ENCODE peak calls at places on chromosomes 12 and 14, in five cellular contexts. A is ovary, D is IMR-90, J is suprapubic skin, I is H54. W is an unnamed sample.

GRCh38 chr14:49982522-49982951 is 89.7 kb downstream of the ARF6 start:
- DNase-seq in A (no peak), D (peak; percentile 96), J (no peak), I (no peak), W (peak; percentile 21)

GRCh38 chr14:104602315-104602932 is 2.1 kb downstream of the TMEM179 start:
- DNase-seq in A (no peak), D (no peak), J (peak; percentile 47), I (no peak), W (no peak)

GRCh38 chr12:123601602-123602489 is at the start of gene DDX55:
- DNase-seq in A (peak; percentile 76), D (peak; percentile 79), J (peak; percentile 88), I (peak; percentile 80), W (peak; percentile 85)

GRCh38 chr14:73753043-73753886 is 39.1 kb upstream of the PNMA1 start:
- DNase-seq in A (no peak), D (no peak), J (peak; percentile 83), I (no peak), W (no peak)

GRCh38 chr12:53380104-53380796 is at the start of gene SP1:
- DNase-seq in A (peak; percentile 98), D (peak; percentile 93), J (peak; percentile 93), I (peak; percentile 78), W (peak; percentile 91)

GRCh38 chr14:104887623-104888488 is 22.8 kb downstream of the CEP170B start:
- DNase-seq in A (peak; percentile 25), D (no peak), J (peak; percentile 62), I (no peak), W (no peak)

GRCh38 chr12:46609281-46609623 is 216.5 kb downstream of the SLC38A4 start:
- DNase-seq in A (no peak), D (no peak), J (no peak), I (no peak), W (no peak)

GRCh38 chr12:21065845-21066244 is 65.1 kb upstream of the SLCO1B1 start:
- DNase-seq in A (no peak), D (no peak), J (no peak), I (no peak), W (no peak)

GRCh38 chr12:124441443-124442190 is 125.8 kb downstream of the NCOR2 start:
- DNase-seq in A (no peak), D (peak; percentile 92), J (no peak), I (peak; percentile 96), W (no peak)

GRCh38 chr14:31949709-31950108 is 127.4 kb upstream of the ARHGAP5 start:
- DNase-seq in A (no peak), D (peak; percentile 48), J (no peak), I (peak; percentile 12), W (no peak)

GRCh38 chr12:23631991-23632390 is 317.5 kb downstream of the SOX5 start:
- DNase-seq in A (no peak), D (peak; percentile 23), J (no peak), I (no peak), W (no peak)

GRCh38 chr14:40445020-40445419 is 1012.8 kb upstream of the FBXO33 start:
- DNase-seq in A (no peak), D (no peak), J (no peak), I (no peak), W (no peak)

GRCh38 chr12:56622535-56622934 is 7.6 kb downstream of the BAZ2A start:
- DNase-seq in A (no peak), D (no peak), J (no peak), I (no peak), W (no peak)

GRCh38 chr12:130764475-130765185 is 48.5 kb upstream of the RIMBP2 start:
- DNase-seq in A (no peak), D (peak; percentile 33), J (no peak), I (no peak), W (no peak)

GRCh38 chr14:63404906-63405305 is 86.2 kb upstream of the GPHB5 start:
- DNase-seq in A (no peak), D (no peak), J (no peak), I (no peak), W (no peak)

GRCh38 chr14:73727181-73727580 is 13.0 kb upstream of the PNMA1 start:
- DNase-seq in A (no peak), D (no peak), J (no peak), I (no peak), W (no peak)

GRCh38 chr14:73026243-73026844 is 562 bp downstream of the ZFYVE1 start:
- DNase-seq in A (peak; percentile 58), D (no peak), J (no peak), I (peak; percentile 20), W (no peak)

GRCh38 chr14:88321692-88322504 is 1.2 kb downstream of the KCNK10 start:
- DNase-seq in A (no peak), D (no peak), J (no peak), I (no peak), W (no peak)

GRCh38 chr14:39246618-39247017 is 12.9 kb downstream of the MIA2 start:
- DNase-seq in A (no peak), D (peak; percentile 24), J (no peak), I (no peak), W (no peak)

GRCh38 chr14:71698698-71699097 is 233.5 kb upstream of the RGS6 start:
- DNase-seq in A (no peak), D (no peak), J (no peak), I (no peak), W (no peak)

GRCh38 chr12:96035283-96036236 is at the start of gene LTA4H:
- DNase-seq in A (peak; percentile 97), D (peak; percentile 98), J (peak; percentile 98), I (peak; percentile 79), W (peak; percentile 98)
- TF ChIP-seq POLR2A in A (peak; percentile 67), D (peak; percentile 66), J (no peak), I (peak; percentile 95), W (peak; percentile 52)

GRCh38 chr14:22538671-22539228 is 50.3 kb downstream of the DAD1 start:
- DNase-seq in A (no peak), D (no peak), J (no peak), I (no peak), W (no peak)
- TF ChIP-seq POLR2A in A (no peak), D (no peak), J (no peak), I (no peak), W (no peak)

DNA sequence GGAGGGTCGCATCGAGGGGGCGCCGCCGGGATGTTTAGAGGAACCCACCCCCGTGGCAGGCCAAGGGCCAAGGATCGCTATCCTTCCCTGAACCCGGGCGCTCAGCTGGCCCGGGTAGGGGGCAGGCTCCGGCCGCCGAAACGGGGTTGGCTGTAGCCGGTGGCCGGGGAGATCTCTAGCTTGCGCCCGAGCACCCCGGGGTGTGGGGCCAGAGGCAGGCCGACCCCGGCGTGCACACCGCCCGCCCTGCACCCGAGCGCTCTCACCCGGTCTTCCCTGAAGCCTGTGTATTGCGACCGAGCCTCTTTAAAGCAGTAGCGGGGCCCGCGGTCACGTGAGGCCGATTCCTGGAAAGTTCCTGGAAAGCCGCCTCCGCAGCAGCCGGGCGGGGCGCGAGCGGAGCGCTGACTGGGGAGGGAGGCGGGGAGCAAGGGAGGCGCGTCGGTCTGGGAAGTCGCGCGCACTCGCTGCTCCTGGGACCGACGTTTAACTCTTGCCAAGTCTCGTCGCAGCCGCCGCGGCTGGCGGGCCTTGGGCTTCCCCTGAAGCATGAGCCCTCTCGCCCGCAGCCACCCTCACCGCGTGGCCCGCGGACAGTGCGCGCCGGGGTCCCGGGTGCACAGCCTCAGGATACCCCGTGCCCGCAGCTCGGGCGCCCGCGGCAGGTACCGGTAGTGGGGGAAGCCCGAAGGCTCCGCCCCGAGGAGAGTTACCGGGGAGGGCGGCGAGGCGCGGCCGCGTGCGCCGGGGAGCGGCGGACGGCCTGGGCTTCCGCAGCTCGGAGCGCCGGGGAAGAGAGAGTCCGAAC is 1.7 kb upstream of the SOCS2 start:
- DNase-seq in A (peak; percentile 94), D (peak; percentile 92), J (peak; percentile 96), I (peak; percentile 81), W (peak; percentile 94)
- TF ChIP-seq POLR2A in A (peak; percentile 42), D (peak; percentile 40), J (no peak), I (peak; percentile 45), W (peak; percentile 18)

GRCh38 chr12:26954027-26954426 is 15.8 kb downstream of the FGFR1OP2 start:
- DNase-seq in A (no peak), D (no peak), J (no peak), I (no peak), W (no peak)
- TF ChIP-seq POLR2A in A (no peak), D (no peak), J (no peak), I (no peak), W (no peak)

DNA sequence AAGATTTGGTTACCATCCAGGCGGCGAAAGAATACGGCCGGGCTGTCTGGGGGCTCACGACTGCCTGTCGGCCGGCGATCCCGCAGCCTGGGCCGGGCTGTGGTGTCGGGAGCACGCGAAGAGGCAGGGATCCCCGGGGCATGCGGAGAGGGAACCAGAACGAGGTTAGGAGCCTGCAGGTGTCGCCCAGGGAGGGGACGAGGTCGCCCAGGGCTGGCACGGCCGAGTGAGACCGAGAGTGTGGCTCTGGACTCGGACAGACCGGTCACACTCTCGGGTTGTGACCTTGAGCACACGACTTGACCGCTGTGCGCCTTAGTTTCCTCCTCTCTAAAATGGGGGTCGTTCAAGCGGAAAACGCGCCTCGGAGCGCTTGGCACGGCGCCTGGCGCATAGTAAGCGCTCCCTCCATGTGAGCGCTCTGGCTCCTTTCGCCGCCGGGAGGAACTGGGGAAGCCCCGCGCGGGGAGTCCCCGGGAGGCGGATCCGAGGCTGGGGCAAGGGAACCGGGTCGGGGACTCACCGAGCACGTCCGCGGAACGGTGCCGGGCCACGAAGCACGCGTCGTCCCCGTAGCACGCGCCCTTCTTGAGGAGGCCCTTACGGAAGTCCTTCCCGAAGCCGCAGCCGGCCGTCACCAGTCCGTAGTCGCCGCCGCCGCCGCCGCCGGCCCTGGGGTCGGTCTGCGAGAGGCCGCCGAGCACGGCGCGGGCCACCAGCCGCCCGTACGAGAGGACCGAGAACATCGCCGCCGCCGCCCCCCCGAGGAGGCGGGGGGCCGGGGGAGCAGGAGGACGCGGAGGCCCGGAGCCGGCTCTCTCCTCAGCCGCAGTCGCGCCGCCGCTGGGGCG is 607 bp downstream of the PPTC7 start:
- DNase-seq in A (peak; percentile 66), D (peak; percentile 33), J (peak; percentile 87), I (peak; percentile 30), W (peak; percentile 72)
- TF ChIP-seq POLR2A in A (no peak), D (no peak), J (no peak), I (no peak), W (peak; percentile 7)

DNA sequence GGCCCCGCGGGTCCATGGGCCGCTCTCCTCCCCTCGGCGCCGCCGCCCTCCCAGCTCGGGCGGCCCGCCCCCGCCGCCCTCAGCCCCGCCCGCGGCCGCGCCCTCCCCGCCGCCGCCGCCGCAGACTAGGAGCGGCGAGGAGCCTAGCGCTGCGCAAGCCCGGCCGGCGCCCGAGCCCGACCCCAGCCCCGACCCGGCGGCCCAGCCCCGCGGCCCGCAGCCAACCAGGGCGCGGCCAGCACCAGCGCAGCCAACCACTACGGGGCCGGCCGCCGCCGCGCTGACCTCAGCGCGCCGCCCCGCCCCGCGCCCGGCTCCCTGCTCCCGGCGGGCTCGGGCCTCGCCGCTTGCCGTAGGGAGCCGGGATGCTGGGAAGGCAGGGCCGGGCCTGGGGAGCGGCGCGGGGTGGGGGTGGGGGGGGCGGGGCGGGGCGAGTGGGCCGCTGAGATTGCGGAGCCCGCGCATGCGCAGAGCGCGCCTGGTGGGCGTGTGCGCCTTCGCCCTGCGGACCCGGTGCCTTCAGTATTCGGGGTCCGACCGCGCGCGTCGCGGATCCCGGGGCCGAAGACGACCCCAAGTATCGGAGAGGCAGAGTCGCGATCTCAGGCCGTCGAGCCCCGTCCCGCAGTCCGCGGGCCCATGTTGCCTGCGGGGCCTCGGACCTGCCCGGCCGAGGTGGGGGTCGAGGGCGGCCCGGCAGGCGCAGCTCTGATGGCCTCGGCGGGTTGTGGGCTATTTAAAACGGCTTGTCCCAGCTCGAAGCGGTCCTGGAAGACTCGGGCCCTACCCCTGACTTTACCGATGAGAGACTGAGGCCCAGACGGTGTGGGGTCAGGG is at the start of gene CDC42BPB:
- DNase-seq in A (peak; percentile 92), D (peak; percentile 90), J (peak; percentile 89), I (peak; percentile 94), W (peak; percentile 91)
- TF ChIP-seq POLR2A in A (peak; percentile 15), D (no peak), J (no peak), I (peak; percentile 48), W (no peak)

W was measured in thyroid gland.